ENCODE peak calls at places on chromosomes 7 and 10, in six cellular contexts. W is progenitor cell of endocrine pancreas, P is GM20000, J is LNCaP clone FGC, T is AG04450, K is lower lobe of right lung. X is an unnamed sample.

GRCh38 chr10:62373639-62373994 is 552 bp upstream of the ZNF365 start:
- DNase-seq in K (no peak), T (no peak), P (no peak), W (no peak), J (no peak), X (no peak)

GRCh38 chr7:90516257-90516656 is 46.8 kb downstream of the PTTG1IP2 start:
- DNase-seq in K (no peak), W (no peak), J (no peak), P (no peak), T (no peak), X (no peak)

GRCh38 chr7:131011437-131011752 is 277.4 kb upstream of the KLF14 start:
- DNase-seq in T (no peak), J (no peak), W (no peak), K (peak), P (no peak), X (peak)

GRCh38 chr10:103493362-103493871 is at the start of gene NEURL1:
- DNase-seq in K (no peak), T (no peak), P (peak), J (no peak), W (no peak), X (peak)

GRCh38 chr7:778968-779451 is 51.9 kb upstream of the PRKAR1B start:
- DNase-seq in P (no peak), K (peak), W (no peak), T (no peak), J (no peak), X (no peak)

GRCh38 chr10:119383174-119383856 is 159.2 kb downstream of the RGS10 start:
- DNase-seq in P (no peak), K (no peak), T (no peak), J (no peak), W (no peak), X (no peak)

GRCh38 chr10:132575320-132576201 is 38.0 kb downstream of the INPP5A start:
- DNase-seq in T (peak), W (no peak), P (peak), K (no peak), J (peak), X (peak)

GRCh38 chr7:2943851-2944601 is 99.6 kb downstream of the CARD11 start:
- DNase-seq in W (no peak), J (no peak), P (no peak), K (peak), T (no peak), X (no peak)

GRCh38 chr7:133786401-133786937 is 340.7 kb upstream of the LRGUK start:
- DNase-seq in J (no peak), P (no peak), K (no peak), T (no peak), W (no peak), X (no peak)

GRCh38 chr7:16646427-16647081 is 573 bp downstream of the BZW2 start:
- DNase-seq in W (no peak), J (no peak), P (peak), K (no peak), T (no peak), X (peak)

GRCh38 chr10:122241836-122242235 is 29.3 kb upstream of the BTBD16 start:
- DNase-seq in K (no peak), J (no peak), W (no peak), P (no peak), T (no peak), X (no peak)

GRCh38 chr7:130360518-130360917 is 15.9 kb downstream of the CPA5 start:
- DNase-seq in W (no peak), T (no peak), P (no peak), J (no peak), K (no peak), X (no peak)

GRCh38 chr7:100444311-100445278 is 8.3 kb upstream of the PPP1R35 start:
- DNase-seq in T (no peak), J (no peak), W (no peak), K (no peak), P (peak), X (peak)

GRCh38 chr10:75403144-75404022 is 1.8 kb upstream of the ZNF503 start:
- DNase-seq in W (peak), J (no peak), T (no peak), P (peak), K (peak), X (no peak)

GRCh38 chr7:155670521-155670920 is 26.1 kb downstream of the RBM33 start:
- DNase-seq in K (no peak), W (no peak), P (no peak), J (no peak), T (no peak), X (no peak)

DNA sequence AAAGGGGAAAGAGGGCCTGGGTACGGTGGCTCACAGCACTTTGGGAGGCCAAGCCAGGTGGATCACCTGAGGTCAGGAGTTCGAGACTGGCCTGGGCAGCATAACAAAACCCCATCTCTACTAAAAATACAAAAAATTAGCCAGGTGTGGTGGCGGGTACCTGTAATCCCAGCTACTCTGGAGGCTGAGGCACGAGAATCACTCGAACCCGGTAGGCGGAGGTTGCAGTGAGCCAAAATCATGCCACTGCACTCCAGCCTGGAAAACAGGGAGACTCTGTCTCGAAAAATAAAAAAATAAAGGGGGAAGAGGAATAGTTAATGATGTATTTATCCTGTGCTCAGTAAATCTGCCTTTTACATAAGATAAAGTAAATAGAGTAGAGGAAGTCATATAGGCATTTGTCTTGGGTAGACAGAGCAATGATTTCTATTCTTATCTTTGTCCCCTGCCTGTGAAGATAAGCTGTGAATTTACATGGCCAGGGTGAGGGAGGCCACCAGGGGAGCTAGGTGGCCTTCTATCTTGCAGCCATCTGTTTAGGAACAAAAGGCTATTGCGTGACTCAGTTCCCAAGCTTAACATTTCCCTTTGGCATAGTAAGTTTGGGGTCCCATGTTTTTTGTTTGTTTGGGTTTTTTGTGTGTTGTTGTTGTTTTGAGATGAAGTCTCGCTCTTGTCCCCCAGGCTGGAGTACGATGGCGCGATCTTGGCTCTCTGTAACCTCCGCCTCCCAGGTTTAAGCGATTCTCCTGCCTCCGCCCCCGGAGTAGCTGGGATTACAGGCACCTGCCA is 73.2 kb upstream of the GTF2I start:
- DNase-seq in J (no peak), T (no peak), P (no peak), W (no peak), K (no peak), X (no peak)
- TF ChIP-seq CTCF in J (no peak), T (no peak), P (no peak), W (peak), K (no peak), X (no peak)

GRCh38 chr10:129853236-129853946 is 110.7 kb downstream of the EBF3 start:
- DNase-seq in W (no peak), T (no peak), P (no peak), J (peak), K (no peak), X (no peak)
- TF ChIP-seq CTCF in W (peak), T (no peak), P (peak), J (peak), K (peak), X (no peak)

GRCh38 chr10:78381072-78381471 is 347.4 kb downstream of the RPS24 start:
- DNase-seq in W (no peak), J (no peak), K (no peak), T (no peak), P (no peak), X (peak)
- TF ChIP-seq CTCF in W (peak), J (peak), K (no peak), T (peak), P (no peak), X (peak)

DNA sequence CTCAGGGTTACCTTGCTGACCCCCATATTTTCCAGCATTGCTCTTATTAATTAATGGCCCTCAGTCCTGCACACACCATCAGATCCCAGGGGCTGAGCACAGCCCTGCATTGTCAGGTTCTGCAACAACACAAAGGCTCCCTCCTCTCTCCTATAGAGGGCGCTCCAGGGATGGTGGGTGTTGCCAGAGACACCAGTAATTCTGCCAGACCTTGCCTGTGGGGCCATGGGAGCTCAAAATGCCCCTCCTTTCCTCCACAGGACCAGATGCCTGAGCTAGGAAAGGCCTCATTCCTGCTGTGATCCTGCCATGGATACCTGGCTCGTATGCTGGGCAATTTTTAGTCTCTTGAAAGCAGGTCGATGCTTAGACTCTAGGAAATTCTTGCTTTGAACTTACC is 42.8 kb upstream of the PRSS58 start:
- DNase-seq in W (no peak), P (peak), T (no peak), K (no peak), J (no peak), X (peak)
- TF ChIP-seq CTCF in W (peak), P (peak), T (no peak), K (no peak), J (no peak), X (peak)

GRCh38 chr7:26399309-26399610 is 107.6 kb downstream of the SNX10 start:
- DNase-seq in P (no peak), T (no peak), K (peak), J (no peak), W (no peak), X (no peak)
- TF ChIP-seq CTCF in P (no peak), T (no peak), K (peak), J (peak), W (peak), X (no peak)

DNA sequence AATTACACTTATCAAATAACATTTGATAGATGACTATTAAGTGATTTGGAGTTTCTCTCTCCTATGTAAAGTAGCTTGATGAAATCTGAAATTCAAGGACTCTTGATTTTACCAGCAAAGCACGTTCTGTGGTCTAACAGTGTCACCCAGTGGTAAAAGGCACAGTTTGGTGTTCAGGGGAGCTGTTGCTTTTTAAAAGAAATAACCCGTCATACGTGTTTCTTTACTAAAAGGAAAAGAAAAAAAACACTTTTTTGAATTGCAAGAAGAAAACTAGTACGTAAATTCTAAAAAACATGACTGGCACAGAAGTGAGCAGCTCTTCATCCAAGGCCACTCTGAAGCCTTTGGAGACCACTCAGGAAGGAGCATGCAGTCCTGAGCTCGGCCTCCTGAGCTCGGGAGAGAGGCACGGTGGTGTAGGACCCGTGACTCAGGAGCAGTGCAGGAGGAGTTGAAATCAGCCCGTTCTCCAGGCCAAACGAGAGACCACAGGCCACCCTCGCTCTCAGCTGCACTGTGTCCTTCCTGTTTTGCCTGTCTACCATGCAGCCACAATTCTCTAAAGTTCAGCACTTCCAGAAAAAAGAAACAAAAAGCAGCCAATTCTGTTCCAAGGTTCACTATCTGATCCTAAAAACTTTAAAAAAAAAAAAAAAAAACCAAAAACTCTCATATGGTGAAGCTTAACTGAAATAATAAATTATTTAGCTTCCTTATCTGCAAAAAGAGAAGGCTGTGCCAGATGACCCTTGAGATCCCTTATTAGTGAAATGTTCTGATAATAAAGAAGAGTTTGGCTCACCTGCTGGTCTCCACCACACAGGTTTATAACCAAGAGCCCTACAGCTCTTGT is 212.6 kb upstream of the FRMD4A start:
- DNase-seq in K (peak), P (no peak), J (no peak), W (no peak), T (no peak), X (peak)
- TF ChIP-seq CTCF in K (peak), P (peak), J (peak), W (peak), T (peak), X (peak)